ENCODE peak calls at places on chromosomes 16 and 17, in four cellular contexts. One of them, this sample, is unnamed.

GRCh38 chr17:73621685-73622084 is 22.6 kb downstream of the SDK2 start:
- DNase-seq in EL: no peak
- DNase-seq in activated CD4-positive, alpha-beta T cell treated with anti-CD3 and anti-CD28 coated beads, Interleukin-2, amount 50 U/mL, for 1 hour: no peak
- DNase-seq in lower lobe of right lung: no peak
- DNase-seq in this sample: no peak

GRCh38 chr16:21104124-21104860 is 46.4 kb downstream of the DNAH3 start:
- DNase-seq in lower lobe of right lung: no peak
- DNase-seq in activated CD4-positive, alpha-beta T cell treated with anti-CD3 and anti-CD28 coated beads, Interleukin-2, amount 50 U/mL, for 1 hour: no peak
- DNase-seq in EL: peak; percentile 52
- DNase-seq in this sample: peak; percentile 77

GRCh38 chr16:50371936-50372595 is 3.3 kb upstream of the BRD7 start:
- DNase-seq in EL: peak; percentile 18
- DNase-seq in lower lobe of right lung: no peak
- DNase-seq in activated CD4-positive, alpha-beta T cell treated with anti-CD3 and anti-CD28 coated beads, Interleukin-2, amount 50 U/mL, for 1 hour: no peak
- DNase-seq in this sample: peak; percentile 23

GRCh38 chr16:57723170-57723569 is 12.4 kb upstream of the KATNB1 start:
- DNase-seq in lower lobe of right lung: no peak
- DNase-seq in activated CD4-positive, alpha-beta T cell treated with anti-CD3 and anti-CD28 coated beads, Interleukin-2, amount 50 U/mL, for 1 hour: no peak
- DNase-seq in EL: peak; percentile 16
- DNase-seq in this sample: no peak

GRCh38 chr17:82267575-82268379 is 5.7 kb downstream of the CSNK1D start:
- DNase-seq in EL: peak; percentile 98
- DNase-seq in activated CD4-positive, alpha-beta T cell treated with anti-CD3 and anti-CD28 coated beads, Interleukin-2, amount 50 U/mL, for 1 hour: peak; percentile 33
- DNase-seq in lower lobe of right lung: peak; percentile 94
- DNase-seq in this sample: peak; percentile 97

GRCh38 chr16:3789375-3790067 is 72.2 kb upstream of the TRAP1 start:
- DNase-seq in lower lobe of right lung: no peak
- DNase-seq in activated CD4-positive, alpha-beta T cell treated with anti-CD3 and anti-CD28 coated beads, Interleukin-2, amount 50 U/mL, for 1 hour: no peak
- DNase-seq in EL: no peak
- DNase-seq in this sample: no peak

GRCh38 chr16:58709338-58709737 is 24.8 kb upstream of the SLC38A7 start:
- DNase-seq in lower lobe of right lung: no peak
- DNase-seq in activated CD4-positive, alpha-beta T cell treated with anti-CD3 and anti-CD28 coated beads, Interleukin-2, amount 50 U/mL, for 1 hour: no peak
- DNase-seq in EL: no peak
- DNase-seq in this sample: no peak

GRCh38 chr17:27986805-27987684 is 55.4 kb upstream of the NLK start:
- DNase-seq in activated CD4-positive, alpha-beta T cell treated with anti-CD3 and anti-CD28 coated beads, Interleukin-2, amount 50 U/mL, for 1 hour: no peak
- DNase-seq in lower lobe of right lung: no peak
- DNase-seq in EL: no peak
- DNase-seq in this sample: no peak

GRCh38 chr17:83104577-83105505 is 25.4 kb downstream of the METRNL start:
- DNase-seq in EL: no peak
- DNase-seq in activated CD4-positive, alpha-beta T cell treated with anti-CD3 and anti-CD28 coated beads, Interleukin-2, amount 50 U/mL, for 1 hour: no peak
- DNase-seq in lower lobe of right lung: no peak
- DNase-seq in this sample: no peak

GRCh38 chr16:56669840-56670639 is 426 bp downstream of the MT1H start:
- DNase-seq in activated CD4-positive, alpha-beta T cell treated with anti-CD3 and anti-CD28 coated beads, Interleukin-2, amount 50 U/mL, for 1 hour: no peak
- DNase-seq in EL: no peak
- DNase-seq in lower lobe of right lung: no peak
- DNase-seq in this sample: no peak

GRCh38 chr16:72203401-72203800 is 31.4 kb upstream of the PMFBP1 start:
- DNase-seq in EL: peak; percentile 54
- DNase-seq in lower lobe of right lung: no peak
- DNase-seq in activated CD4-positive, alpha-beta T cell treated with anti-CD3 and anti-CD28 coated beads, Interleukin-2, amount 50 U/mL, for 1 hour: no peak
- DNase-seq in this sample: peak; percentile 64

GRCh38 chr17:46722662-46723285 is 95.7 kb downstream of the WNT3 start:
- DNase-seq in lower lobe of right lung: no peak
- DNase-seq in activated CD4-positive, alpha-beta T cell treated with anti-CD3 and anti-CD28 coated beads, Interleukin-2, amount 50 U/mL, for 1 hour: no peak
- DNase-seq in EL: no peak
- DNase-seq in this sample: peak; percentile 37

GRCh38 chr16:84916156-84916555 is 95.2 kb downstream of the ZDHHC7 start:
- DNase-seq in EL: no peak
- DNase-seq in lower lobe of right lung: no peak
- DNase-seq in activated CD4-positive, alpha-beta T cell treated with anti-CD3 and anti-CD28 coated beads, Interleukin-2, amount 50 U/mL, for 1 hour: no peak
- DNase-seq in this sample: no peak

GRCh38 chr17:45091778-45092425 is 30.8 kb downstream of the NMT1 start:
- DNase-seq in EL: peak; percentile 53
- DNase-seq in activated CD4-positive, alpha-beta T cell treated with anti-CD3 and anti-CD28 coated beads, Interleukin-2, amount 50 U/mL, for 1 hour: no peak
- DNase-seq in lower lobe of right lung: no peak
- DNase-seq in this sample: peak; percentile 45

GRCh38 chr17:17538417-17539391 is 42.5 kb upstream of the RASD1 start:
- DNase-seq in lower lobe of right lung: no peak
- DNase-seq in activated CD4-positive, alpha-beta T cell treated with anti-CD3 and anti-CD28 coated beads, Interleukin-2, amount 50 U/mL, for 1 hour: no peak
- DNase-seq in EL: no peak
- DNase-seq in this sample: no peak

GRCh38 chr16:75789237-75789636 is 62.9 kb upstream of the CPHXL start:
- DNase-seq in lower lobe of right lung: no peak
- DNase-seq in activated CD4-positive, alpha-beta T cell treated with anti-CD3 and anti-CD28 coated beads, Interleukin-2, amount 50 U/mL, for 1 hour: no peak
- DNase-seq in EL: peak; percentile 40
- DNase-seq in this sample: peak; percentile 49

GRCh38 chr17:40281663-40282062 is 6.0 kb upstream of the CDC6 start:
- DNase-seq in activated CD4-positive, alpha-beta T cell treated with anti-CD3 and anti-CD28 coated beads, Interleukin-2, amount 50 U/mL, for 1 hour: no peak
- DNase-seq in EL: peak; percentile 22
- DNase-seq in lower lobe of right lung: no peak
- DNase-seq in this sample: no peak

GRCh38 chr17:76145231-76146052 is 4.4 kb upstream of the FOXJ1 start:
- DNase-seq in activated CD4-positive, alpha-beta T cell treated with anti-CD3 and anti-CD28 coated beads, Interleukin-2, amount 50 U/mL, for 1 hour: peak; percentile 59
- DNase-seq in EL: no peak
- DNase-seq in lower lobe of right lung: no peak
- DNase-seq in this sample: no peak

GRCh38 chr17:21289902-21290571 is 5.5 kb downstream of the MAP2K3 start:
- DNase-seq in lower lobe of right lung: no peak
- DNase-seq in activated CD4-positive, alpha-beta T cell treated with anti-CD3 and anti-CD28 coated beads, Interleukin-2, amount 50 U/mL, for 1 hour: no peak
- DNase-seq in EL: no peak
- DNase-seq in this sample: no peak

This sample was measured in iris pigment epithelial cell.